ENCODE peak calls at places on chromosomes 16 and 17, in four cellular contexts. Z is T-helper 2 cell, U is epithelial cell of esophagus, D is HCEC 1CT. N is an unnamed sample.
A peak's percentile ranks its signal among the peaks of the same experiment; 100 is the strongest.

GRCh38 chr17:34556384-34556783 is 23.0 kb upstream of the TMEM132E start:
- DNase-seq in Z (no peak), U (peak; percentile 38), D (no peak), N (no peak)

GRCh38 chr17:12571606-12572005 is 94.1 kb upstream of the MYOCD start:
- DNase-seq in Z (no peak), U (no peak), D (no peak), N (no peak)

GRCh38 chr17:57926723-57927047 is 28.5 kb downstream of the CUEDC1 start:
- DNase-seq in Z (no peak), U (no peak), D (no peak), N (no peak)

GRCh38 chr17:44782349-44782850 is 23.6 kb downstream of the ADAM11 start:
- DNase-seq in Z (no peak), U (no peak), D (no peak), N (no peak)

GRCh38 chr16:57341441-57342303 is 16.9 kb upstream of the CCL22 start:
- DNase-seq in Z (no peak), U (peak; percentile 100), D (peak; percentile 85), N (peak; percentile 98)

GRCh38 chr16:25580071-25580470 is 111.7 kb upstream of the HS3ST4 start:
- DNase-seq in Z (no peak), U (no peak), D (no peak), N (no peak)

GRCh38 chr17:65785109-65785508 is 223.7 kb upstream of the AXIN2 start:
- DNase-seq in Z (no peak), U (peak; percentile 86), D (peak; percentile 97), N (peak; percentile 92)

GRCh38 chr17:4594406-4595349 is 10.3 kb downstream of the SMTNL2 start:
- DNase-seq in Z (no peak), U (peak; percentile 26), D (no peak), N (no peak)

GRCh38 chr17:72719582-72720493 is 372.6 kb downstream of the SLC39A11 start:
- DNase-seq in Z (peak; percentile 45), U (peak; percentile 25), D (no peak), N (no peak)

GRCh38 chr17:57256708-57257112 is 387 bp downstream of the MSI2 start:
- DNase-seq in Z (no peak), U (peak; percentile 36), D (peak; percentile 15), N (peak; percentile 24)

GRCh38 chr17:82358467-82359350 is at the start of gene TEX19:
- DNase-seq in Z (no peak), U (no peak), D (no peak), N (peak; percentile 13)

GRCh38 chr17:39486242-39486641 is 25.0 kb downstream of the CDK12 start:
- DNase-seq in Z (no peak), U (peak; percentile 47), D (peak; percentile 46), N (peak; percentile 62)

GRCh38 chr17:31414590-31414918 is 23.1 kb downstream of the RAB11FIP4 start:
- DNase-seq in Z (no peak), U (no peak), D (no peak), N (no peak)

GRCh38 chr17:12140685-12141084 is 120.0 kb downstream of the MAP2K4 start:
- DNase-seq in Z (no peak), U (no peak), D (no peak), N (no peak)

GRCh38 chr17:12789075-12789975 is at the start of gene ARHGAP44:
- DNase-seq in Z (no peak), U (peak; percentile 63), D (peak; percentile 50), N (no peak)

GRCh38 chr17:21397341-21398050 is 21.3 kb downstream of the KCNJ12 start:
- DNase-seq in Z (no peak), U (no peak), D (peak; percentile 14), N (no peak)

GRCh38 chr17:13635951-13636350 is 34.2 kb upstream of the HS3ST3A1 start:
- DNase-seq in Z (no peak), U (no peak), D (no peak), N (peak; percentile 50)

GRCh38 chr17:80492343-80493136 is 16.1 kb upstream of the NPTX1 start:
- DNase-seq in Z (no peak), U (no peak), D (no peak), N (no peak)

GRCh38 chr17:37019117-37019744 is 70.5 kb downstream of the AATF start:
- DNase-seq in Z (no peak), U (no peak), D (no peak), N (no peak)

GRCh38 chr16:84876873-84877606 is 57.3 kb downstream of the CRISPLD2 start:
- DNase-seq in Z (no peak), U (no peak), D (no peak), N (no peak)

GRCh38 chr17:21218101-21218500 is 4.1 kb upstream of the TMEM11 start:
- DNase-seq in Z (no peak), U (no peak), D (no peak), N (no peak)

GRCh38 chr17:39591958-39592954 is 15.5 kb downstream of the NEUROD2 start:
- DNase-seq in Z (no peak), U (peak; percentile 78), D (peak; percentile 13), N (peak; percentile 75)

GRCh38 chr16:83813818-83814653 is 6.3 kb downstream of the HSBP1 start:
- DNase-seq in Z (no peak), U (peak; percentile 46), D (peak; percentile 82), N (peak; percentile 20)

GRCh38 chr17:74953129-74953687 is 17.5 kb downstream of the OTOP3 start:
- DNase-seq in Z (no peak), U (no peak), D (no peak), N (no peak)

GRCh38 chr17:16910341-16910740 is 61.6 kb downstream of the TNFRSF13B start:
- DNase-seq in Z (no peak), U (no peak), D (no peak), N (no peak)

N was measured in MCF 10A.